ENCODE peak calls at places on chromosomes 12 and 14, in nine cellular contexts. R, X, C, Y, M, S, U, P and D are unnamed samples.

GRCh38 chr14:83171761-83172160 is 1638.1 kb upstream of the SEL1L start:
- DNase-seq in R (no peak), X (no peak), C (no peak), Y (no peak), M (no peak), S (no peak), U (no peak), P (no peak), D (no peak)

GRCh38 chr12:6936642-6937480 is 6.8 kb upstream of the RNU7-1 start:
- DNase-seq in R (no peak), X (no peak), C (peak), Y (no peak), M (peak), S (no peak), U (no peak), P (no peak), D (no peak)

GRCh38 chr12:108495054-108495453 is 20.0 kb upstream of the FICD start:
- DNase-seq in R (no peak), X (no peak), C (no peak), Y (no peak), M (no peak), S (no peak), U (peak), P (peak), D (peak)

GRCh38 chr14:50501642-50502041 is 30.7 kb downstream of the MAP4K5 start:
- DNase-seq in R (no peak), X (peak), C (no peak), Y (no peak), M (no peak), S (no peak), U (no peak), P (peak), D (peak)

GRCh38 chr12:90366286-90366685 is 588.7 kb downstream of the CCER1 start:
- DNase-seq in R (no peak), X (peak), C (no peak), Y (no peak), M (no peak), S (no peak), U (no peak), P (peak), D (peak)

GRCh38 chr12:46556820-46557524 is 184.4 kb upstream of the SLC38A2 start:
- DNase-seq in R (no peak), X (peak), C (no peak), Y (peak), M (no peak), S (no peak), U (peak), P (peak), D (peak)

GRCh38 chr12:76266797-76267196 is 81.4 kb downstream of the BBS10 start:
- DNase-seq in R (no peak), X (peak), C (no peak), Y (no peak), M (no peak), S (no peak), U (no peak), P (peak), D (peak)

GRCh38 chr14:96722751-96723150 is 74.4 kb upstream of the VRK1 start:
- DNase-seq in R (no peak), X (no peak), C (no peak), Y (no peak), M (no peak), S (no peak), U (no peak), P (no peak), D (no peak)

GRCh38 chr14:103546651-103547454 is 15.6 kb downstream of the BAG5 start:
- DNase-seq in R (peak), X (no peak), C (peak), Y (peak), M (peak), S (no peak), U (peak), P (peak), D (peak)

GRCh38 chr12:24222968-24223367 is 273.5 kb upstream of the SOX5 start:
- DNase-seq in R (no peak), X (peak), C (no peak), Y (no peak), M (no peak), S (no peak), U (no peak), P (peak), D (peak)

GRCh38 chr12:5333096-5333495 is 98.8 kb upstream of the NTF3 start:
- DNase-seq in R (no peak), X (no peak), C (no peak), Y (no peak), M (no peak), S (no peak), U (no peak), P (no peak), D (no peak)
- TF ChIP-seq CTCF in R (no peak), X (no peak), C (no peak), Y (no peak), M (no peak), S (no peak), U (no peak), P (no peak), D (no peak)

GRCh38 chr12:132476421-132476820 is 13.5 kb upstream of the FBRSL1 start:
- DNase-seq in R (no peak), X (no peak), C (no peak), Y (no peak), M (no peak), S (no peak), U (no peak), P (no peak), D (no peak)
- H3K4me3 ChIP-seq in R (no peak), X (no peak), C (no peak), Y (no peak), M (no peak), S (no peak), U (no peak), P (no peak), D (no peak)

GRCh38 chr14:67420102-67420739 is 8.3 kb upstream of the PLEK2 start:
- DNase-seq in R (peak), X (no peak), C (peak), Y (no peak), M (no peak), S (no peak), U (no peak), P (no peak), D (no peak)
- TF ChIP-seq CTCF in R (peak), X (peak), C (peak), Y (no peak), M (peak), S (no peak), U (no peak), P (peak), D (peak)

GRCh38 chr14:91230363-91231035 is 14.0 kb downstream of the GPR68 start:
- DNase-seq in R (no peak), X (no peak), C (no peak), Y (no peak), M (no peak), S (no peak), U (no peak), P (peak), D (peak)
- H3K4me3 ChIP-seq in R (no peak), X (no peak), C (no peak), Y (no peak), M (no peak), S (no peak), U (no peak), P (no peak), D (peak)

GRCh38 chr12:116018282-116018681 is 259.2 kb downstream of the MED13L start:
- DNase-seq in R (no peak), X (no peak), C (no peak), Y (no peak), M (no peak), S (no peak), U (no peak), P (no peak), D (no peak)

GRCh38 chr12:116019415-116019814 is 258.1 kb downstream of the MED13L start:
- DNase-seq in R (no peak), X (no peak), C (no peak), Y (no peak), M (no peak), S (no peak), U (no peak), P (no peak), D (no peak)

GRCh38 chr12:116011217-116011616 is 266.3 kb downstream of the MED13L start:
- DNase-seq in R (no peak), X (no peak), C (no peak), Y (no peak), M (no peak), S (no peak), U (no peak), P (no peak), D (no peak)

GRCh38 chr12:116012757-116013156 is 264.7 kb downstream of the MED13L start:
- DNase-seq in R (no peak), X (no peak), C (no peak), Y (no peak), M (no peak), S (no peak), U (no peak), P (no peak), D (no peak)

DNA sequence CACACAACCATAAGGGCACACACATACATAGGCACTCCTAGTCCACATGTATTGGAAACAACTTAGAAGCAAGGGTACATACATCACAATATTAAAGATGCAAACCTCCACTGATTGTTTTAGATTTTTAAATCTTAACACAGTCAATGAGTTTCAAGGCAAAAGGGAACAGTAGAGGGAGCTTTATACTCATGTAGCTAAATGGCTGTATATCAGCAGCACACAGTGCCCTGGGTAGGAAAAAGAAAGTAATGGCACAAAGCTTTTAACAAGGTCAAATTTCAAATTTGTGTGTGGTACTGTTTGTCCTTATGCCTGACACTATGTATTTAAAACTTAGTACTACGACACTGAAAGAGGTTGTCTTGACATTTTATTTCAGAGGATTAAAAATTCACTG is 262.0 kb downstream of the MED13L start:
- DNase-seq in R (no peak), X (peak), C (no peak), Y (no peak), M (no peak), S (no peak), U (no peak), P (peak), D (peak)
- TF ChIP-seq CTCF in R (no peak), X (peak), C (peak), Y (peak), M (peak), S (peak), U (peak), P (peak), D (peak)

GRCh38 chr12:53749986-53750811 is 1.6 kb downstream of the CISTR start:
- DNase-seq in R (no peak), X (no peak), C (no peak), Y (no peak), M (no peak), S (no peak), U (no peak), P (no peak), D (no peak)
- H3K4me3 ChIP-seq in R (no peak), X (no peak), C (no peak), Y (no peak), M (no peak), S (no peak), U (no peak), P (no peak), D (no peak)

GRCh38 chr14:106372870-106373657 is 846.7 kb downstream of the TMEM121 start:
- DNase-seq in R (peak), X (no peak), C (peak), Y (peak), M (peak), S (no peak), U (peak), P (no peak), D (no peak)
- TF ChIP-seq CTCF in R (peak), X (no peak), C (peak), Y (peak), M (peak), S (no peak), U (no peak), P (peak), D (peak)